ENCODE peak calls at places on chromosome 11, in six cellular contexts. Y, O, Q, I, L and G are unnamed samples.

GRCh38 chr11:117849781-117850414 is 25.4 kb upstream of the FXYD2 start:
- DNase-seq in O (no peak), L (no peak), Q (no peak), I (no peak), Y (no peak), G (no peak)

GRCh38 chr11:60124802-60125432 is 36.5 kb downstream of the MS4A2 start:
- DNase-seq in L (no peak), O (no peak), Q (no peak), Y (no peak), I (no peak), G (no peak)

GRCh38 chr11:65502852-65503603 is 4.2 kb downstream of the MALAT1 start:
- DNase-seq in L (peak; percentile 71), Y (no peak), I (no peak), O (no peak), Q (no peak), G (peak; percentile 26)

GRCh38 chr11:82718841-82719240 is 14.8 kb downstream of the FAM181B start:
- DNase-seq in Q (no peak), I (no peak), O (no peak), Y (no peak), L (no peak), G (no peak)

GRCh38 chr11:3207530-3208189 is 11.0 kb downstream of the MRGPRG start:
- DNase-seq in I (no peak), O (no peak), L (no peak), Y (no peak), Q (no peak), G (no peak)

GRCh38 chr11:97856666-97857065 is 1164.1 kb upstream of the CNTN5 start:
- DNase-seq in I (no peak), Q (no peak), O (no peak), L (no peak), Y (no peak), G (peak; percentile 96)

GRCh38 chr11:69318093-69318420 is 24.1 kb downstream of the MYEOV start:
- DNase-seq in Y (no peak), L (no peak), O (no peak), Q (no peak), I (no peak), G (no peak)

GRCh38 chr11:66739983-66740382 is 11.0 kb upstream of the SPTBN2 start:
- DNase-seq in I (no peak), O (no peak), Y (no peak), L (no peak), Q (no peak), G (no peak)

GRCh38 chr11:119489087-119489486 is 66.1 kb upstream of the THY1 start:
- DNase-seq in Q (no peak), Y (no peak), I (no peak), O (no peak), L (no peak), G (no peak)

GRCh38 chr11:44212128-44212527 is 97.8 kb downstream of the ALX4 start:
- DNase-seq in Q (no peak), I (no peak), O (no peak), L (no peak), Y (no peak), G (no peak)

GRCh38 chr11:40190294-40190693 is 1269.2 kb downstream of the LRRC4C start:
- DNase-seq in O (no peak), I (no peak), L (no peak), Y (no peak), Q (no peak), G (no peak)

GRCh38 chr11:72470386-72470785 is 36.1 kb upstream of the CLPB start:
- DNase-seq in I (no peak), L (no peak), O (no peak), Y (no peak), Q (no peak), G (no peak)

GRCh38 chr11:69217276-69218105 is 61.8 kb downstream of the SMIM38 start:
- DNase-seq in I (peak; percentile 83), Q (no peak), O (no peak), Y (no peak), L (no peak), G (no peak)

GRCh38 chr11:2155511-2155910 is 5.5 kb downstream of the INS start:
- DNase-seq in Q (no peak), O (no peak), I (no peak), L (no peak), Y (no peak), G (no peak)

GRCh38 chr11:126352934-126353801 is 2.3 kb upstream of the ST3GAL4 start:
- DNase-seq in Q (no peak), Y (no peak), I (no peak), O (no peak), L (peak; percentile 62), G (no peak)

GRCh38 chr11:31768744-31769143 is 42.4 kb downstream of the PAX6 start:
- DNase-seq in Y (no peak), Q (no peak), L (no peak), O (no peak), I (no peak), G (no peak)